ENCODE peak calls at places on chromosomes 5 and 9, in four cellular contexts. K is H1, Q is SK-N-SH, B is GM12878. P is an unnamed sample.

GRCh38 chr5:83006683-83007283 is 70.4 kb downstream of the TMEM167A start:
- DNase-seq in K (no peak), Q (no peak), B (no peak), P (no peak)

GRCh38 chr9:118829334-118829733 is 539.9 kb downstream of the BRINP1 start:
- DNase-seq in K (no peak), Q (peak), B (no peak), P (no peak)

GRCh38 chr5:136420168-136420916 is 55.0 kb upstream of the TRPC7 start:
- DNase-seq in K (no peak), Q (no peak), B (no peak), P (no peak)

GRCh38 chr5:137231535-137231934 is 267.6 kb downstream of the SPOCK1 start:
- DNase-seq in K (no peak), Q (no peak), B (no peak), P (no peak)

GRCh38 chr9:77384406-77384805 is 207.1 kb downstream of the VPS13A start:
- DNase-seq in K (no peak), Q (no peak), B (no peak), P (no peak)

GRCh38 chr5:37825334-37825915 is 14.4 kb downstream of the GDNF start:
- DNase-seq in K (no peak), Q (no peak), B (no peak), P (no peak)

GRCh38 chr5:16554110-16554509 is 62.7 kb downstream of the RETREG1 start:
- DNase-seq in K (no peak), Q (no peak), B (no peak), P (no peak)

GRCh38 chr9:134597041-134597913 is 44.3 kb upstream of the COL5A1 start:
- DNase-seq in K (no peak), Q (no peak), B (no peak), P (no peak)

GRCh38 chr5:93249651-93250289 is 331.2 kb downstream of the NR2F1-AS1 start:
- DNase-seq in K (no peak), Q (no peak), B (no peak), P (no peak)

GRCh38 chr9:127739614-127740322 is 4.7 kb upstream of the TOR2A start:
- DNase-seq in K (no peak), Q (no peak), B (no peak), P (no peak)

GRCh38 chr9:962023-962422 is 14.4 kb upstream of the DMRT3 start:
- DNase-seq in K (no peak), Q (no peak), B (no peak), P (no peak)

GRCh38 chr5:61245486-61245885 is 83.2 kb upstream of the SMIM15 start:
- DNase-seq in K (no peak), Q (peak), B (no peak), P (no peak)

GRCh38 chr5:149671544-149671943 is 58.6 kb upstream of the PPARGC1B start:
- DNase-seq in K (no peak), Q (no peak), B (no peak), P (no peak)
- TF ChIP-seq NRF1 in K (no peak), Q (no peak), B (no peak), P (no peak)

GRCh38 chr5:6489786-6490185 is 41.1 kb downstream of the UBE2QL1 start:
- DNase-seq in K (no peak), Q (no peak), B (no peak), P (no peak)

GRCh38 chr5:6491548-6492290 is 43.1 kb downstream of the UBE2QL1 start:
- DNase-seq in K (no peak), Q (no peak), B (no peak), P (no peak)

GRCh38 chr5:6492934-6493333 is 44.3 kb downstream of the UBE2QL1 start:
- DNase-seq in K (no peak), Q (no peak), B (no peak), P (no peak)

GRCh38 chr5:6490246-6490645 is 41.6 kb downstream of the UBE2QL1 start:
- DNase-seq in K (no peak), Q (no peak), B (no peak), P (no peak)

DNA sequence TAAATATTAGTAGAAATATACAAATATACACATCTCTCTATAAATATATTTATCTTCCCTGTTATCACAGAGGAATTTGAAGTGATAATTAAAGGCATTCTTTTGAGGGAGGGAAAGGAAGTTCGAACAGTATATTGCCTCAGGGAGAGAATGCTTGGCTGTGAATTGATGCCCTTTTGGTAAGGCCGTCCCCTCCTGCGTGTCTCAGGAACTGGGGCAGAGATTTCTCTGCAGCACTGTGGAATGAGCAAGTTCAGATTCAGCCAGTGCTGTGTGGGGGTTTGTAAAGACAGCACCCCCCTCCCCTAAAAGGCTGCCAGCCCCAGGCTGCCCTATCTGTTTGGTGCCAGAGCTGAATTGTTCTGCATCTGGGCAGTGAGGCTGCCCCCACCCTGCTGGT is 42.0 kb downstream of the UBE2QL1 start:
- DNase-seq in K (no peak), Q (peak), B (no peak), P (no peak)
- H3K4me3 ChIP-seq in K (no peak), Q (no peak), B (no peak), P (no peak)

GRCh38 chr5:130978475-130978874 is 186.6 kb downstream of the HINT1 start:
- DNase-seq in K (no peak), Q (no peak), B (no peak), P (no peak)
- TF ChIP-seq NRF1 in K (no peak), Q (no peak), B (no peak), P (no peak)

DNA sequence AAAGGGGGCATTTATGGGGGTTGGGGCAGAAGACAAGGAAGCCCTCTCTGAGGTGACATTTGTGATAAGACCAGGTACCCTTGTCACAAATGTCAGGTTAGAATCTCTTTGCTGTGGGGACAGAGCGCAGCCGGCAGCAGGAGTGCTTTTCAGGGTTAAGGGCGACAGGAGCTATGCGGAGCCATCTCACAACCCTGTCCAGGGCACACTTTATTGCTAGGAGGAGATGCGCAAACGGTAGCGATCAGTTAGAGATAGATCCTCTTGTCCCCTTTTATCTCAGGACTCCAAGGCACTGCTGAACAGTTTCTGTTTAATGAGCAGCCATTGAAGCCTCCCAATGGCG is 438 bp upstream of the LAMC3 start:
- DNase-seq in K (no peak), Q (no peak), B (no peak), P (no peak)
- H3K4me3 ChIP-seq in K (peak), Q (peak), B (no peak), P (no peak)

GRCh38 chr5:178199581-178200434 is 4.5 kb upstream of the HNRNPAB start:
- DNase-seq in K (no peak), Q (no peak), B (no peak), P (no peak)

GRCh38 chr5:178196986-178197385 is 7.3 kb upstream of the HNRNPAB start:
- DNase-seq in K (peak), Q (peak), B (no peak), P (peak)

GRCh38 chr5:178196413-178196812 is 7.9 kb upstream of the HNRNPAB start:
- DNase-seq in K (no peak), Q (no peak), B (no peak), P (no peak)

GRCh38 chr5:178201221-178201926 is 3.0 kb upstream of the HNRNPAB start:
- DNase-seq in K (no peak), Q (no peak), B (no peak), P (no peak)

GRCh38 chr5:178198706-178199105 is 5.6 kb upstream of the HNRNPAB start:
- DNase-seq in K (no peak), Q (no peak), B (no peak), P (no peak)
- TF ChIP-seq NRF1 in K (no peak), Q (no peak), B (no peak), P (no peak)

GRCh38 chr5:67165524-67166459 is 30.8 kb downstream of the CD180 start:
- DNase-seq in K (peak), Q (peak), B (no peak), P (peak)

GRCh38 chr5:67163863-67164595 is 32.6 kb downstream of the CD180 start:
- DNase-seq in K (no peak), Q (no peak), B (no peak), P (no peak)

GRCh38 chr5:67164856-67165523 is 31.6 kb downstream of the CD180 start:
- DNase-seq in K (no peak), Q (no peak), B (no peak), P (no peak)

GRCh38 chr5:67166886-67167285 is 29.7 kb downstream of the CD180 start:
- DNase-seq in K (no peak), Q (no peak), B (no peak), P (no peak)

DNA sequence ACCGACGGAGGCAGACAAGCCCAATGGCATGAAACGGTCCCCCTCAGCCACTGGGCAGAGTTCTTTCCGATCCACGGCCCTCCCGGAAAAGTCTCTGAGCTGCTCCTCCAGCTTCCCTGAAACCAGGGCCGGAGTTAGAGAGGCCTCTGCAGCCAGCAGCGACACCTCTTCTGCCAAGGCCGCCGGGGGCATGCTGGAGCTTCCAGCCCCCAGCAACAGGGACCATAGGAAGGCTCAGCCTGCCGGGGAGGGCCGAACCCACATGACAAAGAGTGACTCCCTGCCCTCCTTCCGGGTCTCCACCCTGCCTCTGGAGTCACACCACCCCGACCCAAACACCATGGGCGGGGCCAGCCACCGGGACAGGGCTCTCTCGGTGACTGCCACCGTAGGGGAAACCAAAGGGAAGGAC is 30.1 kb downstream of the CD180 start:
- DNase-seq in K (no peak), Q (no peak), B (no peak), P (no peak)
- H3K4me3 ChIP-seq in K (no peak), Q (no peak), B (no peak), P (no peak)

GRCh38 chr5:141989720-141990119 is 20.8 kb downstream of the RNF14 start:
- DNase-seq in K (no peak), Q (no peak), B (no peak), P (no peak)

GRCh38 chr5:141994737-141995136 is 18.1 kb downstream of the GNPDA1 start:
- DNase-seq in K (no peak), Q (no peak), B (no peak), P (no peak)

GRCh38 chr5:141995656-141996055 is 17.2 kb downstream of the GNPDA1 start:
- DNase-seq in K (no peak), Q (no peak), B (no peak), P (no peak)

GRCh38 chr5:141997358-141998006 is 15.3 kb downstream of the GNPDA1 start:
- DNase-seq in K (no peak), Q (no peak), B (no peak), P (no peak)

GRCh38 chr5:141992349-141992963 is 20.4 kb downstream of the GNPDA1 start:
- DNase-seq in K (peak), Q (peak), B (no peak), P (peak)
- TF ChIP-seq NRF1 in K (no peak), Q (no peak), B (no peak), P (no peak)

P was measured in K562.